ENCODE peak calls at places on chromosomes 7 and 10, in eight cellular contexts. O is astrocyte of the cerebellum, J is thoracic aorta, I is RWPE2, K is nephron progenitor cell, X is transverse colon, M is right atrium auricular region, R is colonic mucosa. N is an unnamed sample.
A peak's percentile ranks its signal among the peaks of the same experiment; 100 is the strongest.

GRCh38 chr10:44983066-44983894 is 4.7 kb upstream of the DEPP1 start:
- DNase-seq in O (no peak), J (no peak), I (no peak), K (no peak), X (no peak), M (peak; percentile 58), R (no peak), N (no peak)

GRCh38 chr10:114681542-114681941 is 23.5 kb upstream of the ABLIM1 start:
- DNase-seq in O (no peak), J (no peak), I (no peak), K (no peak), X (no peak), M (no peak), R (no peak), N (no peak)

GRCh38 chr10:60238408-60239100 is 151.1 kb downstream of the ANK3 start:
- DNase-seq in O (peak; percentile 64), J (no peak), I (no peak), K (no peak), X (no peak), M (no peak), R (no peak), N (peak; percentile 23)

GRCh38 chr10:62804384-62805138 is at the start of gene ADO:
- DNase-seq in O (peak; percentile 53), J (no peak), I (peak; percentile 77), K (peak; percentile 88), X (peak; percentile 85), M (peak; percentile 84), R (peak; percentile 80), N (peak; percentile 77)

GRCh38 chr10:70782401-70783055 is 2.6 kb downstream of the TBATA start:
- DNase-seq in O (no peak), J (no peak), I (no peak), K (no peak), X (no peak), M (no peak), R (no peak), N (no peak)

GRCh38 chr7:23415198-23415597 is 55.1 kb downstream of the IGF2BP3 start:
- DNase-seq in O (no peak), J (no peak), I (no peak), K (no peak), X (no peak), M (no peak), R (no peak), N (no peak)

GRCh38 chr7:144534655-144535395 is 131.3 kb upstream of the NOBOX start:
- DNase-seq in O (no peak), J (no peak), I (no peak), K (no peak), X (no peak), M (no peak), R (no peak), N (no peak)

GRCh38 chr10:119207713-119208552 is 562 bp downstream of the GRK5 start:
- DNase-seq in O (no peak), J (peak; percentile 24), I (peak; percentile 65), K (peak; percentile 67), X (peak; percentile 28), M (peak; percentile 75), R (peak; percentile 49), N (peak; percentile 58)

GRCh38 chr7:22635349-22635748 is 91.7 kb upstream of the IL6 start:
- DNase-seq in O (no peak), J (no peak), I (no peak), K (no peak), X (no peak), M (no peak), R (no peak), N (no peak)

GRCh38 chr7:128056901-128057300 is 25.7 kb upstream of the LRRC4 start:
- DNase-seq in O (peak; percentile 83), J (no peak), I (no peak), K (no peak), X (no peak), M (no peak), R (no peak), N (no peak)

GRCh38 chr7:50229964-50230363 is 74.6 kb upstream of the IKZF1 start:
- DNase-seq in O (no peak), J (no peak), I (no peak), K (no peak), X (no peak), M (no peak), R (no peak), N (no peak)

GRCh38 chr7:30510124-30511074 is 5.8 kb upstream of the GGCT start:
- DNase-seq in O (peak; percentile 24), J (no peak), I (no peak), K (no peak), X (peak; percentile 28), M (no peak), R (peak; percentile 44), N (no peak)

GRCh38 chr10:127872871-127873600 is 19.7 kb downstream of the CLRN3 start:
- DNase-seq in O (no peak), J (no peak), I (no peak), K (no peak), X (peak; percentile 83), M (peak; percentile 50), R (peak; percentile 85), N (no peak)

GRCh38 chr7:17206354-17206905 is 92.0 kb upstream of the AHR start:
- DNase-seq in O (no peak), J (no peak), I (no peak), K (no peak), X (peak; percentile 11), M (no peak), R (peak; percentile 50), N (no peak)

DNA sequence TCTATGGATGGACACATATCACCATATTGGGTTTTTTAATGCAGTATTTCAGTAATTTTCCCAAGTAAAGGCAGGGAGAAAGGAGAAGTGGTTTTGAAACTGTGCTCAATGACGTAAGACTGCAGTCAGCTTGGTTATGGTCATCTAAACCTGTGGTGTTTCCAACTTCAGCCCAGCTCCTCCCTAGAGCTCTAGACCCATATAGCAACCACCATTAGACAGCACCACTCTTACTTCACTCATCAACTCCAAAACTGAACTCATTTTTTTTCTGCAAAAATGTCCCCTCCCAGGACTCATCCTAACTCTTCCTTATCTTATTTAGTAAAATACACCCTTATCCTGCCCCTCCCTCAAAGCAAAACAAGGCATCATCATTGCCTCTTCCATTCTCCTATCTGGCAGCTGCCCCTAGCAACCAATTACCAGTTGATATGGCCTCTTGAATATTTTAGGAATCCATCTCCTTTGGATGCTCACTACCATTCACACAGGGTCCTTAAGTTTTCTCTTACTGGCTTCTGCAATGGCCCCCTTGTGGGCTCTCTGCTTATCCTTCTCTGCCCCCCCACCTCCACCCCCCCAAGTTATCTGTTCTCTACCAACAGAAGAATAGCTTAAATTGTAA is 1.5 kb upstream of the RALA start:
- DNase-seq in O (no peak), J (no peak), I (no peak), K (no peak), X (no peak), M (no peak), R (no peak), N (no peak)
- TF ChIP-seq CTCF in O (no peak), J (no peak), I (no peak), K (no peak), X (peak; percentile 5), M (no peak), R (no peak), N (no peak)

GRCh38 chr7:131071786-131072504 is 255.7 kb upstream of the MKLN1 start:
- DNase-seq in O (peak; percentile 72), J (no peak), I (no peak), K (no peak), X (peak; percentile 27), M (peak; percentile 75), R (no peak), N (no peak)

GRCh38 chr7:131067220-131067619 is 260.5 kb upstream of the MKLN1 start:
- DNase-seq in O (no peak), J (no peak), I (no peak), K (no peak), X (no peak), M (no peak), R (no peak), N (no peak)

GRCh38 chr7:131066635-131067034 is 261.0 kb upstream of the MKLN1 start:
- DNase-seq in O (no peak), J (no peak), I (no peak), K (no peak), X (no peak), M (no peak), R (no peak), N (no peak)

GRCh38 chr7:131072505-131073091 is 255.1 kb upstream of the MKLN1 start:
- DNase-seq in O (no peak), J (no peak), I (no peak), K (no peak), X (no peak), M (no peak), R (no peak), N (no peak)

GRCh38 chr7:131068604-131069021 is 259.1 kb upstream of the MKLN1 start:
- DNase-seq in O (no peak), J (no peak), I (no peak), K (no peak), X (no peak), M (no peak), R (no peak), N (no peak)
- TF ChIP-seq CTCF in O (peak; percentile 51), J (peak; percentile 7), I (no peak), K (peak; percentile 11), X (no peak), M (peak; percentile 10), R (no peak), N (no peak)

GRCh38 chr7:74501298-74501697 is 47.6 kb downstream of the GTF2IRD1 start:
- DNase-seq in O (no peak), J (no peak), I (no peak), K (no peak), X (peak; percentile 69), M (no peak), R (no peak), N (no peak)

GRCh38 chr7:74499835-74500388 is 46.2 kb downstream of the GTF2IRD1 start:
- DNase-seq in O (no peak), J (no peak), I (no peak), K (no peak), X (no peak), M (no peak), R (no peak), N (no peak)

GRCh38 chr7:74503943-74504342 is 50.2 kb downstream of the GTF2IRD1 start:
- DNase-seq in O (no peak), J (no peak), I (no peak), K (no peak), X (no peak), M (no peak), R (no peak), N (no peak)

GRCh38 chr7:74503061-74503460 is 49.4 kb downstream of the GTF2IRD1 start:
- DNase-seq in O (no peak), J (no peak), I (no peak), K (no peak), X (no peak), M (no peak), R (no peak), N (no peak)

GRCh38 chr7:74502216-74502891 is 48.6 kb downstream of the GTF2IRD1 start:
- DNase-seq in O (peak; percentile 36), J (no peak), I (no peak), K (no peak), X (peak; percentile 32), M (no peak), R (no peak), N (no peak)
- TF ChIP-seq CTCF in O (no peak), J (no peak), I (no peak), K (no peak), X (no peak), M (no peak), R (no peak), N (no peak)

GRCh38 chr7:99313204-99313573 is 12.5 kb upstream of the ARPC1A start:
- DNase-seq in O (no peak), J (no peak), I (no peak), K (no peak), X (no peak), M (no peak), R (no peak), N (no peak)
- TF ChIP-seq CTCF in O (no peak), J (no peak), I (peak; percentile 72), K (no peak), X (no peak), M (peak; percentile 20), R (peak; percentile 23), N (no peak)

GRCh38 chr10:75399461-75400162 is 2.0 kb downstream of the ZNF503 start:
- DNase-seq in O (no peak), J (no peak), I (peak; percentile 82), K (peak; percentile 75), X (peak; percentile 87), M (peak; percentile 88), R (peak; percentile 83), N (no peak)
- TF ChIP-seq CTCF in O (peak; percentile 43), J (peak; percentile 60), I (peak; percentile 72), K (peak; percentile 49), X (peak; percentile 53), M (peak; percentile 87), R (peak; percentile 61), N (no peak)

N was measured in activated B cell treated with CpG ODN at 0.5 μM for 24 hours.